ENCODE peak calls at places on chromosome 4, in nine cellular contexts. Z, T, Y, X, E, M, F, V and I are unnamed samples.

GRCh38 chr4:186624951-186625350 is 69.6 kb upstream of the MTNR1A start:
- DNase-seq in Z (peak), T (no peak), Y (no peak), X (no peak), E (no peak), M (no peak), F (no peak), V (no peak), I (no peak)

GRCh38 chr4:94216394-94216793 is 8.7 kb downstream of the SMARCAD1 start:
- DNase-seq in Z (no peak), T (no peak), Y (no peak), X (no peak), E (no peak), M (no peak), F (no peak), V (no peak), I (no peak)

GRCh38 chr4:54840992-54841768 is 183.4 kb downstream of the KIT start:
- DNase-seq in Z (peak), T (no peak), Y (no peak), X (peak), E (no peak), M (no peak), F (no peak), V (no peak), I (no peak)

GRCh38 chr4:86894465-86894864 is 2.2 kb upstream of the C4orf36 start:
- DNase-seq in Z (peak), T (no peak), Y (no peak), X (no peak), E (no peak), M (no peak), F (no peak), V (no peak), I (no peak)

GRCh38 chr4:88661724-88662123 is 35.9 kb downstream of the NAP1L5 start:
- DNase-seq in Z (peak), T (no peak), Y (no peak), X (no peak), E (no peak), M (no peak), F (no peak), V (no peak), I (no peak)

GRCh38 chr4:1058198-1058996 is 47.0 kb downstream of the FGFRL1 start:
- DNase-seq in Z (no peak), T (no peak), Y (no peak), X (no peak), E (no peak), M (no peak), F (no peak), V (no peak), I (no peak)

GRCh38 chr4:105457997-105458396 is 15.9 kb downstream of the PPA2 start:
- DNase-seq in Z (peak), T (no peak), Y (no peak), X (no peak), E (no peak), M (no peak), F (no peak), V (no peak), I (no peak)

GRCh38 chr4:141131738-141132688 is 1.3 kb downstream of the RNF150 start:
- DNase-seq in Z (no peak), T (peak), Y (peak), X (peak), E (no peak), M (no peak), F (peak), V (no peak), I (peak)

GRCh38 chr4:113747949-113748348 is 13.6 kb downstream of the CAMK2D start:
- DNase-seq in Z (no peak), T (no peak), Y (no peak), X (no peak), E (no peak), M (no peak), F (no peak), V (no peak), I (no peak)

GRCh38 chr4:168884251-168885124 is 125.6 kb downstream of the CBR4 start:
- DNase-seq in Z (no peak), T (no peak), Y (no peak), X (no peak), E (no peak), M (no peak), F (no peak), V (no peak), I (no peak)

GRCh38 chr4:114263233-114263632 is 283.8 kb upstream of the ARSJ start:
- DNase-seq in Z (peak), T (no peak), Y (no peak), X (no peak), E (no peak), M (no peak), F (no peak), V (no peak), I (no peak)

GRCh38 chr4:54215379-54216072 is 13.6 kb upstream of the PDGFRA start:
- DNase-seq in Z (no peak), T (no peak), Y (no peak), X (no peak), E (no peak), M (no peak), F (no peak), V (no peak), I (no peak)

GRCh38 chr4:88958080-88958479 is 98.9 kb downstream of the FAM13A start:
- DNase-seq in Z (no peak), T (no peak), Y (no peak), X (no peak), E (no peak), M (no peak), F (no peak), V (no peak), I (no peak)

GRCh38 chr4:139208404-139208945 is 31.5 kb upstream of the ELF2 start:
- DNase-seq in Z (peak), T (no peak), Y (no peak), X (peak), E (no peak), M (no peak), F (peak), V (no peak), I (no peak)

GRCh38 chr4:129218897-129219296 is 122.9 kb downstream of the C4orf33 start:
- DNase-seq in Z (peak), T (no peak), Y (no peak), X (no peak), E (no peak), M (no peak), F (no peak), V (no peak), I (no peak)

GRCh38 chr4:119898211-119898610 is 168.4 kb downstream of the MAD2L1 start:
- DNase-seq in Z (no peak), T (peak), Y (no peak), X (no peak), E (no peak), M (no peak), F (no peak), V (no peak), I (no peak)

GRCh38 chr4:99816611-99817309 is at the start of gene DAPP1:
- DNase-seq in Z (no peak), T (no peak), Y (no peak), X (no peak), E (no peak), M (no peak), F (peak), V (peak), I (no peak)

GRCh38 chr4:158906073-158906472 is 137.2 kb downstream of the FNIP2 start:
- DNase-seq in Z (no peak), T (no peak), Y (no peak), X (no peak), E (no peak), M (no peak), F (no peak), V (no peak), I (no peak)

GRCh38 chr4:64326507-64326906 is 82.7 kb downstream of the TECRL start:
- DNase-seq in Z (no peak), T (no peak), Y (no peak), X (no peak), E (no peak), M (no peak), F (no peak), V (no peak), I (no peak)

GRCh38 chr4:155688211-155688610 is 21.6 kb downstream of the GUCY1A1 start:
- DNase-seq in Z (no peak), T (no peak), Y (no peak), X (no peak), E (no peak), M (no peak), F (no peak), V (no peak), I (no peak)

GRCh38 chr4:86704601-86705000 is 110.5 kb downstream of the PTPN13 start:
- DNase-seq in Z (no peak), T (no peak), Y (no peak), X (no peak), E (no peak), M (no peak), F (no peak), V (no peak), I (no peak)

GRCh38 chr4:140762202-140762601 is 6.0 kb upstream of the TBC1D9 start:
- DNase-seq in Z (no peak), T (no peak), Y (no peak), X (no peak), E (no peak), M (no peak), F (no peak), V (no peak), I (no peak)

GRCh38 chr4:68858039-68858438 is 42.2 kb downstream of the UGT2B10 start:
- DNase-seq in Z (no peak), T (no peak), Y (no peak), X (no peak), E (no peak), M (no peak), F (no peak), V (no peak), I (no peak)

GRCh38 chr4:185304944-185305690 is 90.6 kb downstream of the LRP2BP start:
- DNase-seq in Z (peak), T (peak), Y (no peak), X (no peak), E (no peak), M (no peak), F (no peak), V (no peak), I (peak)

GRCh38 chr4:140234697-140235060 is 80.7 kb upstream of the MAML3 start:
- DNase-seq in Z (no peak), T (no peak), Y (no peak), X (no peak), E (no peak), M (no peak), F (no peak), V (no peak), I (no peak)

GRCh38 chr4:106541253-106541652 is 172.7 kb upstream of the GIMD1 start:
- DNase-seq in Z (peak), T (no peak), Y (no peak), X (no peak), E (no peak), M (no peak), F (no peak), V (no peak), I (no peak)

DNA sequence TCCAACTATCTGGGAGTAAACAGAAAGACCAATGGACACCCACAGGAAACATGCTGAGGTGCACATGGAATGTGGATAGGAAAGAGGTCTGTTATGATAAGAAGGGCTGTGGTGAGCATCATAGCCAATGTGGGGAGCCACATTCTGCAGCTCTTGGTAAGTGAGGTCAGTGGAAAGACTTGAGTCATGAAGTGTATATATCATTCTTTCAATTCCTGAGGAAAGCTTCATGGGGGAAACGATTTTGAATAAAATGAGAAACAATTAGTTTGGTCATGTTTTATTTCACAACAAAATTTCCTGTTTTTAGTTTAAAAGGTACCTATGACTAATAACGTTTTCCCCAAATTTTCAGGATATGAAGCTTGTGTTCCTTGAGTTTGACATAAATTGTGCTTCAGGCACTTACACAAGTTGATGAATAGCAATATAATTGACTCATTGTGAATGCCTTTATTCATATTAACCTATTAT is 41.4 kb upstream of the RASSF6 start:
- DNase-seq in Z (peak), T (no peak), Y (no peak), X (no peak), E (no peak), M (no peak), F (no peak), V (no peak), I (no peak)
- TF ChIP-seq CTCF in Z (peak), T (no peak), Y (no peak), X (no peak), E (no peak), M (no peak), F (no peak), V (no peak), I (no peak)

GRCh38 chr4:111697176-111697962 is 447.9 kb upstream of the FAM241A start:
- DNase-seq in Z (no peak), T (no peak), Y (no peak), X (no peak), E (no peak), M (no peak), F (no peak), V (no peak), I (no peak)

GRCh38 chr4:111696505-111696904 is 448.7 kb upstream of the FAM241A start:
- DNase-seq in Z (no peak), T (no peak), Y (no peak), X (no peak), E (no peak), M (no peak), F (no peak), V (no peak), I (no peak)

GRCh38 chr4:111695677-111696076 is 449.6 kb upstream of the FAM241A start:
- DNase-seq in Z (no peak), T (no peak), Y (no peak), X (no peak), E (no peak), M (no peak), F (no peak), V (no peak), I (no peak)

GRCh38 chr4:111699163-111699562 is 446.1 kb upstream of the FAM241A start:
- DNase-seq in Z (no peak), T (no peak), Y (no peak), X (no peak), E (no peak), M (no peak), F (no peak), V (no peak), I (no peak)

GRCh38 chr4:111698361-111698760 is 446.9 kb upstream of the FAM241A start:
- DNase-seq in Z (no peak), T (no peak), Y (no peak), X (no peak), E (no peak), M (no peak), F (no peak), V (no peak), I (no peak)
- TF ChIP-seq CTCF in Z (no peak), T (no peak), Y (no peak), X (no peak), E (no peak), M (no peak), F (no peak), V (no peak), I (no peak)

GRCh38 chr4:143773998-143774898 is 73.8 kb upstream of the FREM3 start:
- DNase-seq in Z (peak), T (peak), Y (peak), X (peak), E (no peak), M (peak), F (peak), V (peak), I (peak)
- TF ChIP-seq CTCF in Z (peak), T (peak), Y (peak), X (peak), E (peak), M (peak), F (peak), V (peak), I (peak)

DNA sequence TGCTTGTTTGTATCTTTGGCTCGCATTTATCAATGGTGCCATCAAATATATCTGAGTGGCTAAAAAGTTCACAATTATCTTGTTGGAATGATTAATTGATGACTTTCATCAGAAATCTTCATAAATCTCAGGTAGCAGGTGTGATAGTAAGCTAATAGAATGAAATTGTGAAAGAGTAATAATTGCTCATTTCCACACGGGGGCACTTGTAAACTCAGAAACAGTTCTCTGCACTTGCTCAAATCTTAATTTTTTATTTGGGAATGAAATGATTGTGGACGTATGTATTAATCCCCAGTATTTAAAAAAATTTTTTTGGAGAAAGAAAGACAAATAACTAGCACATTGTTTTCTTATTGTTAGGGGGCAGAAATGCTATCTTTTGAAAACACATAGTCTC is 132.8 kb downstream of the DTHD1 start:
- DNase-seq in Z (peak), T (no peak), Y (no peak), X (no peak), E (no peak), M (no peak), F (no peak), V (no peak), I (no peak)
- TF ChIP-seq CTCF in Z (peak), T (no peak), Y (peak), X (no peak), E (no peak), M (peak), F (peak), V (no peak), I (peak)

GRCh38 chr4:5974321-5974720 is 43.9 kb downstream of the C4orf50 start:
- DNase-seq in Z (no peak), T (no peak), Y (no peak), X (no peak), E (no peak), M (no peak), F (no peak), V (no peak), I (no peak)

GRCh38 chr4:5972571-5972970 is 45.7 kb downstream of the C4orf50 start:
- DNase-seq in Z (no peak), T (no peak), Y (no peak), X (no peak), E (no peak), M (no peak), F (no peak), V (no peak), I (no peak)

GRCh38 chr4:5971077-5971447 is 47.2 kb downstream of the C4orf50 start:
- DNase-seq in Z (no peak), T (peak), Y (no peak), X (no peak), E (no peak), M (no peak), F (no peak), V (no peak), I (no peak)

GRCh38 chr4:5973033-5973432 is 45.2 kb downstream of the C4orf50 start:
- DNase-seq in Z (no peak), T (no peak), Y (no peak), X (no peak), E (no peak), M (no peak), F (no peak), V (no peak), I (no peak)

DNA sequence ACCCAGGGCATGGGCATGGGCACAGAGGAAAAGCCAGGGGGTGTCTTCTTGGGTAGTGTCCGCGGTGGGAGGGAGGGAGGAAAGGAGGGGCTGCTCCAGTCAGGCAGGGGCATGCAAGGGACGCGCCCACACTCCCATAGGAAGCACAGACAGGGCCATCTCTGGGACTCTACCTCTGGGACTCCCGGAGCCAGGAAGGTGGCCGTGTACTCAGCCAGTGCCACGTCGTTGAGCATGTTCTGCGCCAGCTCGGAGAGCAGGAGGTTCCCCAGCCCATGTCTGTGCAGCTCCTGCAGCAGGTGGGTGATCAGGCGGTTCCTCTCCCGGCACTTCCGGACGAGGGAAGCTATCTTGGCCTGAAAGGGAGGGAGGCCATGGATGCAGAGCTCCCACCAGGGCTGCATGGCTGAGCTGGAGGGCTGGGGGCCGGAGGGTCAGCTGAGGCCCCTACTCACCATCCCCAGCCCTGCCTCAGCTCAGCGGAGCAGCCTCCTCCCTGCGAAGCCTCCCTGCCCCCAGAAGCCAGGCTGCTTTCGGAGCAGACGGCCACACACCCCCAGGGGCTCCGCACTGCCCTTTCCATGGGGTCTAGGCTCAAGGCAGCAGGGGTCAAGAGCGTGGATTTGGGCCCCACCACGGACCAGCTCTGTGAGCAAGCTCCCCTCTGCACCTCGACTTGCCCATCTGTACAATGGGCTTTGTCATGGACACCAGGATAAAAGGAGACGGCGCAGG is 44.6 kb downstream of the C4orf50 start:
- DNase-seq in Z (no peak), T (no peak), Y (no peak), X (no peak), E (no peak), M (no peak), F (no peak), V (no peak), I (no peak)
- TF ChIP-seq CTCF in Z (no peak), T (no peak), Y (no peak), X (no peak), E (no peak), M (no peak), F (no peak), V (no peak), I (no peak)

DNA sequence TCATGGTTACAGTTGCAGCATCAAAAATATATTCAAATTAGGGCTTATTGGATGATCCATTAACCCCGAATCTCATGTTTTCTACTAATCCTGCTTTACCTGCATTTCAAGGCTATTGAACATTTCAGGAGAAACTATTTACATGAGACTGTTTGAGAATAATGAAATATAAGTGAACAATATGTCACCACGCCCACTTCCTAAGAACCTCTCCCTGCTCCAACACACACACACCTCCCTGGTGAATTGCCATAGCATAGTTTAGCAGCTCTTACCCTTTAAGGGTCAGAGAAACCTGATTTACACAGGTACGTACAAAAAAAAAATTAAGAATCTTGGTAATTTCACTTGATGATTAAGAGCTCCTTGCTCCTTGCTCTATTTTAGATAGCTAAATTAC is 113.4 kb downstream of the ANXA5 start:
- DNase-seq in Z (no peak), T (no peak), Y (no peak), X (no peak), E (no peak), M (no peak), F (no peak), V (no peak), I (no peak)
- TF ChIP-seq CTCF in Z (no peak), T (no peak), Y (no peak), X (no peak), E (no peak), M (no peak), F (no peak), V (no peak), I (no peak)

DNA sequence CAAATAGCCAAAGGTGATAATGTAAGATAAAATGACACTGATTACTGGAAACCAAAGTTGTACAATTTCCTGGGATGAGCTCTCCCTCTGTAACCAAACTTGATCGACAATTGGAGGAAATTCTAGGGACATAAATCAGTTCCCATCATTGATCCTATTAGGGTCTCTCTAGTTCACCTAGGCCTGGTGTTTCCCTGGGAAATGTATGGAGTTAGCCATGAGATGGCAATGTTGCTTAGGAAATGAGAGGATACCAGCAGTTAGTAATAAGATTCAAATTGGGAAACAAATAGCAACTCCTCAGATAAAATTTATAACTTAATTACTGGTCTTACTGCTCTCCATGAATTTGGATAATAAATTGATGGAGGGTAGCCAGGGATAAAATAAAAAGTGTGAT is 52.2 kb downstream of the SPATA18 start:
- DNase-seq in Z (peak), T (peak), Y (no peak), X (no peak), E (no peak), M (no peak), F (no peak), V (no peak), I (peak)
- TF ChIP-seq CTCF in Z (peak), T (peak), Y (peak), X (peak), E (no peak), M (peak), F (no peak), V (no peak), I (no peak)

GRCh38 chr4:7717161-7717560 is 222.5 kb downstream of the AFAP1 start:
- DNase-seq in Z (no peak), T (no peak), Y (no peak), X (no peak), E (no peak), M (no peak), F (no peak), V (no peak), I (no peak)
- TF ChIP-seq CTCF in Z (no peak), T (no peak), Y (no peak), X (no peak), E (no peak), M (no peak), F (no peak), V (no peak), I (no peak)